ENCODE peak calls at places on chromosomes 2 and 18, in nine cellular contexts. D, X, N, M, P, J, B, Y and G are unnamed samples.

GRCh38 chr2:150214626-150215025 is 272.8 kb downstream of the RND3 start:
- DNase-seq in B (no peak), J (no peak), M (no peak), X (no peak), Y (no peak), N (no peak), P (no peak), D (no peak), G (no peak)

GRCh38 chr2:12717191-12717987 is 653 bp downstream of the TRIB2 start:
- DNase-seq in Y (peak), P (peak), M (peak), B (peak), D (peak), N (peak), J (peak), X (peak), G (peak)

GRCh38 chr2:201933792-201934229 is 99.8 kb upstream of the FZD7 start:
- DNase-seq in X (no peak), P (no peak), N (no peak), D (no peak), M (no peak), B (no peak), J (no peak), Y (no peak), G (no peak)

GRCh38 chr2:232890536-232890895 is 20.5 kb downstream of the SNORC start:
- DNase-seq in P (no peak), X (no peak), Y (peak), J (peak), N (no peak), M (no peak), B (no peak), D (no peak), G (no peak)

GRCh38 chr18:74513149-74513882 is 17.2 kb downstream of the CNDP2 start:
- DNase-seq in X (no peak), Y (peak), P (no peak), B (no peak), J (peak), M (no peak), D (peak), N (no peak), G (no peak)

GRCh38 chr2:25544445-25544844 is 128.9 kb downstream of the DTNB start:
- DNase-seq in J (no peak), X (no peak), P (no peak), M (no peak), Y (no peak), D (no peak), N (no peak), B (no peak), G (no peak)

GRCh38 chr2:137886432-137886831 is 77.8 kb upstream of the HNMT start:
- DNase-seq in N (no peak), D (no peak), Y (no peak), P (no peak), M (no peak), J (no peak), X (peak), B (no peak), G (peak)

GRCh38 chr2:219296631-219297391 is 12.4 kb downstream of the PTPRN start:
- DNase-seq in M (no peak), B (no peak), X (no peak), D (peak), N (no peak), P (no peak), J (peak), Y (no peak), G (no peak)

GRCh38 chr2:161788175-161788574 is 164.0 kb downstream of the SLC4A10 start:
- DNase-seq in B (no peak), N (no peak), M (no peak), X (no peak), Y (no peak), D (no peak), P (no peak), J (no peak), G (no peak)

GRCh38 chr2:219887870-219888269 is 260.4 kb downstream of the SLC4A3 start:
- DNase-seq in N (no peak), B (no peak), J (no peak), D (no peak), X (peak), M (no peak), Y (no peak), P (no peak), G (no peak)

GRCh38 chr2:128379021-128380005 is 60.6 kb upstream of the HS6ST1 start:
- DNase-seq in N (peak), X (peak), Y (peak), B (peak), P (peak), M (peak), D (peak), J (peak), G (peak)

GRCh38 chr2:75053484-75054112 is 95.2 kb downstream of the POLE4 start:
- DNase-seq in B (no peak), M (no peak), J (no peak), X (peak), N (no peak), Y (no peak), P (no peak), D (no peak), G (peak)

GRCh38 chr18:76394780-76395476 is 100.1 kb downstream of the ZNF516 start:
- DNase-seq in P (peak), D (peak), N (no peak), X (peak), J (no peak), B (no peak), Y (no peak), M (no peak), G (no peak)

GRCh38 chr18:74499633-74500032 is 3.5 kb downstream of the CNDP2 start:
- DNase-seq in B (peak), M (peak), P (peak), J (peak), Y (peak), D (peak), X (peak), N (peak), G (peak)

GRCh38 chr2:120064664-120065063 is 51.8 kb downstream of the EPB41L5 start:
- DNase-seq in J (no peak), X (no peak), B (no peak), D (no peak), Y (no peak), M (no peak), P (no peak), N (no peak), G (peak)

GRCh38 chr18:56139792-56140254 is 498.6 kb downstream of the TXNL1 start:
- DNase-seq in N (peak), X (no peak), J (peak), Y (peak), D (no peak), P (peak), B (peak), M (no peak), G (peak)

GRCh38 chr18:12283256-12283655 is 24.8 kb upstream of the TUBB6 start:
- DNase-seq in X (peak), M (no peak), J (no peak), B (no peak), P (no peak), D (no peak), Y (no peak), N (no peak), G (peak)

GRCh38 chr2:16035747-16036745 is 95.7 kb downstream of the MYCN start:
- DNase-seq in J (no peak), B (no peak), D (no peak), M (no peak), X (no peak), N (no peak), P (no peak), Y (no peak), G (no peak)

GRCh38 chr2:16033032-16033293 is 92.6 kb downstream of the MYCN start:
- DNase-seq in Y (no peak), N (no peak), D (no peak), J (no peak), P (no peak), M (no peak), X (no peak), B (no peak), G (no peak)

GRCh38 chr2:16034151-16034974 is 94.0 kb downstream of the MYCN start:
- DNase-seq in D (no peak), M (no peak), B (no peak), J (no peak), Y (no peak), X (no peak), N (no peak), P (no peak), G (no peak)

GRCh38 chr2:16036951-16037350 is 96.6 kb downstream of the MYCN start:
- DNase-seq in J (no peak), X (no peak), Y (no peak), M (no peak), D (no peak), N (no peak), B (no peak), P (no peak), G (no peak)

GRCh38 chr2:16034975-16035746 is 94.8 kb downstream of the MYCN start:
- DNase-seq in J (no peak), M (no peak), D (no peak), N (no peak), X (no peak), Y (no peak), B (no peak), P (no peak), G (no peak)
- TF ChIP-seq CTCF in J (no peak), M (no peak), D (no peak), N (no peak), X (no peak), Y (no peak), B (no peak), P (no peak), G (no peak)

DNA sequence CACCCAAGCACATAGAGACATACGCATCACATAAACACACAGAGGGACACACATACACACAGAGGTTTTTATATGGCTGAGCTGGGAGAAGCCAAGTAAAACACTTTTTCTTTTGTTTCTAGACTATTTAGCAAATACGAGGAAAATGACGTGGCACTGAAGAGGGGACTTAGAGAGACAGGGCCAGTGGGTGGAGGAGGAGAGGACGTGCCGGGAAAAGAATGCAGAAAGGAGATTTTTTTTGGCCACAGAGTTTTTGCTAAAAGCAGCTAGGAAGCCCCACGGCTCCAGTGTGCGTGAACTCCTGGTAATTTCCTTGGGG is 168.5 kb upstream of the KLF7 start:
- DNase-seq in N (no peak), P (no peak), B (no peak), D (no peak), J (no peak), M (no peak), Y (no peak), X (no peak), G (no peak)
- H3K4me3 ChIP-seq in N (no peak), P (peak), B (peak), D (peak), J (peak), M (peak), Y (peak), X (peak), G (peak)

DNA sequence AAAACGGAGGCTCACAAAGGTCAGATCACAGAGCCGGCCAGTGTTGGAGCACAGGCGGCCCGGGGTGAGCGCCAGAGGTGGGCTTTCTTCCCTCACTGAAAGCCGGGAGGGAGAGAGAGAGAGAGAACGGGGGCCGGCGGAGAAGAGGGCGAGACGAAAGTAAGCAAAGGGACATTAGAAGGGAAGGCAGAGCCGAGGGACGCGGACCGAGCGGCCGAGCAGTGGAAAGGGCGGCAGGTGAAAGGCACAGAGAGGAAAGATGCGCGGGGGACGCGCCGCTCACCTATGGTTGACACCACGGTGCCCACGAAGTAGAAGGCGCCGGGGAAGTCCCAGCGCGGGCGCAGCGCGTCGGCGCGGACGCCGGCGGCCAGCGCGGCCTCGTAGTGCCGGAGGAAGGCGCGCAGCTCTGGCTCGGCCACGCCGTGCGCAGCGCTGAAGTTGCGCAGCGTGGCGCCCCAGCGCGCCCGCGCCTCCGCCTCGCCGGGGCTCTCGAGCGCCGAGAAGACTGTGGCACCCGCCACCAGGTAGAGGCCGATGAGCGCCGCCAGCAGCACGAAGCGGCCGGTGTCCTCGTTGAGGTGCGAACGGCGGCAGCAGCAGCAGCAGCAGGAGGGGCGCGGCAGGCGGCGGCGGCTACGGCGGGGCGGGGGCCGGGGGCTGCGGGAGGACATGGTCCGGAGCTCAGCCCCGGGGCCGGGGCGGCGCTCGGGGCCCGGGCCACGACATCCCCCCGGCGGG is 166.9 kb downstream of the MSH2 start:
- DNase-seq in Y (peak), D (no peak), M (no peak), N (no peak), J (no peak), B (no peak), X (no peak), P (no peak), G (peak)
- TF ChIP-seq CTCF in Y (no peak), D (no peak), M (no peak), N (no peak), J (no peak), B (no peak), X (no peak), P (no peak), G (no peak)

DNA sequence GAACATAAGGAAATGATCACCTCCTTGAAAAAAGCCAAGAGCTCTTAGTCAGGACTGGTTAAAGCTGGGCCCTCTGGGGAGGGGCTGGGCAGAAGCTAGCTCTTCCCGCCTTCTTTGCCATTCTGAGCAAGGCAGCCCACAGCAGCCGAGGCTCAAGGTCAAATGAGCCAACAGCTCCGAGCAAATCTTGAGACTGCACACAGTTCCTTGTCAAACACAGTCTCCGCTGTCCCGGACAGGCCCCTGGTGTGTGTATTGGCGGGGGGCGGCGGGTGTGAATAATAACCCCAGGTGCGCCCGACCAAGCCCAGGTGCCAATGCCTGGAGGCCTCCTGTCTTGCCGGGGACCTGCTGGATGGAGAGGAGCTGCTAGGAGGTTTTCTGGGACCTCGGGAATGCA is 46.4 kb upstream of the ACAA2 start:
- DNase-seq in P (no peak), M (no peak), X (no peak), N (no peak), Y (no peak), J (peak), D (peak), B (no peak), G (no peak)
- H3K4me3 ChIP-seq in P (no peak), M (no peak), X (no peak), N (no peak), Y (no peak), J (no peak), D (no peak), B (no peak), G (no peak)